ENCODE peak calls at places on chromosome 9, in six cellular contexts. X is WERI-Rb-1, V is mesenteric fat pad, O is NCI-H1105, N is H9, Z is AG10803. L is an unnamed sample.
A peak's percentile ranks its signal among the peaks of the same experiment; 100 is the strongest.

GRCh38 chr9:132538071-132538470 is 44.3 kb upstream of the BARHL1 start:
- DNase-seq in X (no peak), V (no peak), O (no peak), N (no peak), Z (no peak), L (no peak)

GRCh38 chr9:89655990-89656657 is 51.3 kb downstream of the GADD45G start:
- DNase-seq in X (no peak), V (no peak), O (no peak), N (no peak), Z (no peak), L (no peak)

GRCh38 chr9:111036068-111036789 is 2.0 kb downstream of the LPAR1 start:
- DNase-seq in X (no peak), V (no peak), O (no peak), N (peak; percentile 78), Z (peak; percentile 66), L (peak; percentile 68)

GRCh38 chr9:121738969-121739368 is 87.5 kb downstream of the DAB2IP start:
- DNase-seq in X (no peak), V (no peak), O (no peak), N (no peak), Z (peak; percentile 61), L (peak; percentile 61)

GRCh38 chr9:89523948-89524347 is 26.0 kb upstream of the SEMA4D start:
- DNase-seq in X (no peak), V (no peak), O (no peak), N (no peak), Z (no peak), L (no peak)

GRCh38 chr9:70256123-70256551 is 2.6 kb upstream of the SMC5 start:
- DNase-seq in X (no peak), V (no peak), O (no peak), N (no peak), Z (peak; percentile 72), L (peak; percentile 89)

GRCh38 chr9:84679571-84679970 is 10.0 kb downstream of the NTRK2 start:
- DNase-seq in X (no peak), V (no peak), O (no peak), N (no peak), Z (no peak), L (no peak)

GRCh38 chr9:94135222-94135621 is 51.0 kb downstream of the PTPDC1 start:
- DNase-seq in X (no peak), V (no peak), O (no peak), N (no peak), Z (peak; percentile 92), L (peak; percentile 81)

GRCh38 chr9:36560813-36561212 is 11.9 kb upstream of the MELK start:
- DNase-seq in X (no peak), V (no peak), O (no peak), N (no peak), Z (peak; percentile 65), L (peak; percentile 40)

GRCh38 chr9:126328415-126328814 is 1.8 kb downstream of the MVB12B start:
- DNase-seq in X (no peak), V (no peak), O (no peak), N (no peak), Z (no peak), L (no peak)

GRCh38 chr9:87578625-87579024 is 81.0 kb downstream of the DAPK1 start:
- DNase-seq in X (peak; percentile 34), V (no peak), O (no peak), N (no peak), Z (no peak), L (no peak)

GRCh38 chr9:95696701-95697100 is 178.8 kb upstream of the ERCC6L2 start:
- DNase-seq in X (peak; percentile 81), V (no peak), O (no peak), N (no peak), Z (no peak), L (no peak)

GRCh38 chr9:128619779-128620178 is 36.9 kb downstream of the DYNC2I2 start:
- DNase-seq in X (no peak), V (no peak), O (no peak), N (no peak), Z (no peak), L (no peak)

GRCh38 chr9:123928471-123929176 is 1.3 kb downstream of the DENND1A start:
- DNase-seq in X (no peak), V (no peak), O (no peak), N (no peak), Z (peak; percentile 69), L (peak; percentile 41)

GRCh38 chr9:76658510-76659231 is 105.6 kb upstream of the PCA3 start:
- DNase-seq in X (no peak), V (no peak), O (no peak), N (no peak), Z (peak; percentile 76), L (peak; percentile 76)

GRCh38 chr9:86352440-86353106 is 1.6 kb downstream of the TUT7 start:
- DNase-seq in X (no peak), V (no peak), O (no peak), N (no peak), Z (peak; percentile 16), L (no peak)

GRCh38 chr9:129464972-129465833 is 155.7 kb downstream of the C9orf50 start:
- DNase-seq in X (peak; percentile 44), V (no peak), O (no peak), N (no peak), Z (no peak), L (peak; percentile 60)

GRCh38 chr9:29691758-29692407 is 2118.6 kb upstream of the C9orf72 start:
- DNase-seq in X (peak; percentile 75), V (no peak), O (no peak), N (peak; percentile 82), Z (no peak), L (no peak)

GRCh38 chr9:71719585-71719984 is 48.7 kb downstream of the CEMIP2 start:
- DNase-seq in X (no peak), V (no peak), O (no peak), N (no peak), Z (peak; percentile 80), L (peak; percentile 11)

GRCh38 chr9:137083418-137084004 is 3.3 kb upstream of the MAN1B1 start:
- DNase-seq in X (peak; percentile 96), V (no peak), O (no peak), N (peak; percentile 52), Z (peak; percentile 94), L (peak; percentile 97)

GRCh38 chr9:97905228-97905627 is 17.1 kb downstream of the TRMO start:
- DNase-seq in X (no peak), V (no peak), O (no peak), N (no peak), Z (no peak), L (no peak)

GRCh38 chr9:128917151-128917849 is 3.5 kb upstream of the PHYHD1 start:
- DNase-seq in X (no peak), V (no peak), O (no peak), N (no peak), Z (peak; percentile 88), L (peak; percentile 64)